ENCODE peak calls at places on chromosome 6, in five cellular contexts. W is breast epithelium, U is choroid plexus epithelial cell, R is RWPE1, P is cardiac muscle cell. K is an unnamed sample.

GRCh38 chr6:8172510-8172909 is 70.2 kb upstream of the EEF1E1 start:
- DNase-seq in W (no peak), U (no peak), R (no peak), P (no peak), K (no peak)

GRCh38 chr6:139323511-139324445 is 32.0 kb upstream of the TXLNB start:
- DNase-seq in W (peak; percentile 73), U (peak; percentile 90), R (peak; percentile 10), P (no peak), K (peak; percentile 63)

GRCh38 chr6:31741815-31742214 is 2.0 kb downstream of the MSH5 start:
- DNase-seq in W (no peak), U (no peak), R (no peak), P (no peak), K (no peak)

GRCh38 chr6:3566812-3567211 is 110.0 kb upstream of the SLC22A23 start:
- DNase-seq in W (no peak), U (peak; percentile 91), R (no peak), P (no peak), K (peak; percentile 49)

GRCh38 chr6:15905488-15906392 is 223.1 kb upstream of the MYLIP start:
- DNase-seq in W (no peak), U (no peak), R (no peak), P (peak; percentile 18), K (no peak)

GRCh38 chr6:11324453-11325023 is 92.1 kb upstream of the NEDD9 start:
- DNase-seq in W (no peak), U (peak; percentile 64), R (no peak), P (no peak), K (no peak)

GRCh38 chr6:142088858-142089216 is 43.9 kb upstream of the GJE1 start:
- DNase-seq in W (no peak), U (peak; percentile 55), R (peak; percentile 71), P (peak; percentile 83), K (peak; percentile 28)

GRCh38 chr6:12538881-12539357 is 177.6 kb upstream of the PHACTR1 start:
- DNase-seq in W (no peak), U (peak; percentile 84), R (no peak), P (no peak), K (no peak)

GRCh38 chr6:26157150-26157837 is 70.1 kb downstream of the HFE start:
- DNase-seq in W (peak; percentile 73), U (no peak), R (peak; percentile 34), P (peak; percentile 86), K (peak; percentile 70)

GRCh38 chr6:54655162-54655561 is 191.4 kb upstream of the FAM83B start:
- DNase-seq in W (no peak), U (no peak), R (peak; percentile 3), P (no peak), K (no peak)

GRCh38 chr6:128209771-128210170 is 308.9 kb upstream of the THEMIS start:
- DNase-seq in W (no peak), U (peak; percentile 87), R (no peak), P (peak; percentile 7), K (peak; percentile 48)

GRCh38 chr6:168619560-168620314 is 178.8 kb downstream of the SMOC2 start:
- DNase-seq in W (no peak), U (no peak), R (no peak), P (no peak), K (no peak)

GRCh38 chr6:21937466-21937865 is 343.9 kb downstream of the SOX4 start:
- DNase-seq in W (no peak), U (no peak), R (no peak), P (peak; percentile 36), K (no peak)
- TF ChIP-seq CTCF in W (no peak), U (peak; percentile 18), R (no peak), P (no peak), K (no peak)

GRCh38 chr6:24283043-24283985 is 74.5 kb downstream of the DCDC2 start:
- DNase-seq in W (peak; percentile 55), U (peak; percentile 92), R (peak; percentile 79), P (peak; percentile 91), K (peak; percentile 82)
- TF ChIP-seq CTCF in W (peak; percentile 68), U (peak; percentile 84), R (peak; percentile 68), P (peak; percentile 83), K (peak; percentile 75)

GRCh38 chr6:41039060-41039998 is at the start of gene UNC5CL:
- DNase-seq in W (no peak), U (peak; percentile 54), R (peak; percentile 39), P (peak; percentile 64), K (peak; percentile 76)
- TF ChIP-seq CTCF in W (peak; percentile 55), U (peak; percentile 86), R (no peak), P (peak; percentile 75), K (peak; percentile 66)

GRCh38 chr6:69705954-69706353 is 90.9 kb downstream of the LMBRD1 start:
- DNase-seq in W (no peak), U (no peak), R (no peak), P (no peak), K (no peak)
- TF ChIP-seq CTCF in W (no peak), U (peak; percentile 10), R (no peak), P (no peak), K (no peak)

K was measured in MCF 10A.